ENCODE peak calls at places on chromosome 5, in ten cellular contexts. Q, F, Z, P, B, W, N, T, Y and S are unnamed samples.

GRCh38 chr5:102713682-102714231 is 41.3 kb upstream of the PAM start:
- DNase-seq in Q (no peak), F (no peak), Z (no peak), P (no peak), B (no peak), W (no peak), N (no peak), T (no peak), Y (no peak), S (no peak)

GRCh38 chr5:8585230-8586018 is 716.5 kb downstream of the MTRR start:
- DNase-seq in Q (peak), F (no peak), Z (no peak), P (no peak), B (no peak), W (no peak), N (no peak), T (no peak), Y (no peak), S (no peak)

GRCh38 chr5:178361657-178362445 is 129.2 kb upstream of the PHYKPL start:
- DNase-seq in Q (no peak), F (no peak), Z (no peak), P (no peak), B (no peak), W (no peak), N (no peak), T (no peak), Y (no peak), S (peak)

GRCh38 chr5:160339406-160340140 is 27.2 kb upstream of the CCNJL start:
- DNase-seq in Q (no peak), F (no peak), Z (no peak), P (no peak), B (no peak), W (no peak), N (no peak), T (no peak), Y (no peak), S (no peak)

GRCh38 chr5:78907255-78907886 is 77.7 kb downstream of the ARSB start:
- DNase-seq in Q (no peak), F (no peak), Z (no peak), P (no peak), B (no peak), W (no peak), N (no peak), T (peak), Y (no peak), S (no peak)

GRCh38 chr5:121915765-121916164 is 46.0 kb upstream of the SRFBP1 start:
- DNase-seq in Q (no peak), F (no peak), Z (no peak), P (no peak), B (no peak), W (no peak), N (no peak), T (no peak), Y (no peak), S (no peak)

GRCh38 chr5:170159101-170159698 is 53.5 kb downstream of the FOXI1 start:
- DNase-seq in Q (no peak), F (no peak), Z (no peak), P (no peak), B (no peak), W (no peak), N (no peak), T (no peak), Y (no peak), S (no peak)

GRCh38 chr5:40578501-40579451 is 100.9 kb upstream of the PTGER4 start:
- DNase-seq in Q (no peak), F (no peak), Z (no peak), P (peak), B (no peak), W (no peak), N (no peak), T (peak), Y (no peak), S (no peak)

GRCh38 chr5:180281706-180282105 is 10.2 kb downstream of the MAPK9 start:
- DNase-seq in Q (no peak), F (no peak), Z (no peak), P (no peak), B (no peak), W (no peak), N (peak), T (no peak), Y (no peak), S (no peak)

DNA sequence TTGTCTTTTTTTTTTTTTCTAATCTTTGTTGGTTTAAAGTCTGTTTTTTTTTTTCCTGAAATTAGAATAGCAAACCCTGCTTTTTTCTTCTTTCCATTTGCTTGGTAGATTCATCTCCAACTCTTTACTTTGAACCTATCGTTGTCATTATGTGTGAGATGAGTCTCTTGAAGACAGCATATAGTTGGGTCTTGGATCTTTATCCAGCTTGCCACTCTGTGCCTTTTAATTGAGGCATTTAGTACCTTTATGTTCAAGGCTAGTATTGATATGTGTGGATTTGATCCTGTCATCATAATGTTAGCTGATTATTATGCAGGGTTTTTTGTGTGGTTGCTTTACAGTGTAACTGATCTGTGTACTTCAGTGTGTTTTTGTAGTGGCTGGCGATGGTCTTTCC is 383.8 kb downstream of the MAN2A1 start:
- DNase-seq in Q (no peak), F (no peak), Z (no peak), P (no peak), B (no peak), W (no peak), N (no peak), T (no peak), Y (no peak), S (no peak)
- H3K27ac ChIP-seq in Q (no peak), F (no peak), Z (no peak), P (no peak), B (no peak), W (no peak), N (no peak), T (no peak), Y (no peak), S (no peak)

GRCh38 chr5:1338196-1338490 is 6.8 kb downstream of the CLPTM1L start:
- DNase-seq in Q (no peak), F (no peak), Z (no peak), P (no peak), B (no peak), W (no peak), N (no peak), T (no peak), Y (no peak), S (peak)
- TF ChIP-seq POLR2AphosphoS5 in Q (no peak), F (no peak), Z (no peak), P (no peak), B (no peak), W (no peak), N (no peak), T (no peak), Y (no peak), S (no peak)

GRCh38 chr5:126872558-126873349 is 95.8 kb downstream of the LMNB1 start:
- DNase-seq in Q (no peak), F (no peak), Z (no peak), P (no peak), B (no peak), W (no peak), N (peak), T (no peak), Y (no peak), S (no peak)
- H3K4me3 ChIP-seq in Q (no peak), F (no peak), Z (no peak), P (no peak), B (no peak), W (no peak), N (no peak), T (no peak), Y (no peak), S (no peak)

DNA sequence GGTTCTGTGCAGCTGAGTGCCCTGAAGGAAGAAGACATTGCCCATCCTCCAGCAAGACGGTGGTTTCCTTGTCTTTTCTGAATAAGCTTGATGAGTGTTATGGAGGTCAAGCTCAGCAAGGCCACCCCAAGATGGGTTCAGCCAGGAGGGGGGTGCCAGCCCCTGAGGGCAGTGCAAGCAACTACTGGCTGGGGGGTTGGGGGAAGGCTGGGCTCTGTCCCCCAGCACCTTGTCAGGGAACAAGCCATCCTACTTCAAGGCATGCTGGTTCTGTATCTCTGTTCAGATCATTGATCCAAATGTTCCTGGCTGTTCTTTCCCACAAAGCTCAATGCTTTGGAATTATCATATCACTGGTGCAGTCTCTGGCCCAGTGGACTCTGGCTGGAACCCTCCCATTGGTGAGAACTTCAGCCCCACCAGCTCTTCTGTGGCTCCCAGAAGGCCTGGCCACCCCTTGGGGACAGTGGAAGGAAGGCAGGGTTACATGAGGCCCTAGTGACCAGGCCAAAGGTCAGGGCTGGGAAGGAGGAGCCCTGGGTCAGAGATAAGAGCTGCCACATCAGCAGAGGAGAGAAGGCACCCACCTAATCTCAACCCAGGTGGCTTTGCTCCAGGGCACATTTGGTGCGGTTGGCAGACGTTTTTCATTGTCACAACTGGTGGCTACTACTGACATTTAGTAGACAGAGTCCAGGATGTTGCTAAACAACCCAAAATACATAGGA is 280.2 kb downstream of the IRX2 start:
- DNase-seq in Q (no peak), F (no peak), Z (no peak), P (no peak), B (no peak), W (no peak), N (no peak), T (no peak), Y (no peak), S (no peak)
- H3K27ac ChIP-seq in Q (no peak), F (no peak), Z (no peak), P (no peak), B (no peak), W (no peak), N (no peak), T (no peak), Y (no peak), S (no peak)

GRCh38 chr5:125198270-125198974 is 452.0 kb upstream of the ZNF608 start:
- DNase-seq in Q (no peak), F (no peak), Z (peak), P (no peak), B (peak), W (peak), N (no peak), T (peak), Y (no peak), S (no peak)

GRCh38 chr5:125200842-125201373 is 454.5 kb upstream of the ZNF608 start:
- DNase-seq in Q (no peak), F (no peak), Z (no peak), P (no peak), B (no peak), W (no peak), N (no peak), T (peak), Y (no peak), S (no peak)

GRCh38 chr5:125199373-125199772 is 452.9 kb upstream of the ZNF608 start:
- DNase-seq in Q (no peak), F (no peak), Z (no peak), P (no peak), B (no peak), W (no peak), N (no peak), T (no peak), Y (no peak), S (no peak)

GRCh38 chr5:125202353-125202752 is 455.9 kb upstream of the ZNF608 start:
- DNase-seq in Q (no peak), F (no peak), Z (no peak), P (no peak), B (no peak), W (no peak), N (no peak), T (no peak), Y (no peak), S (no peak)

DNA sequence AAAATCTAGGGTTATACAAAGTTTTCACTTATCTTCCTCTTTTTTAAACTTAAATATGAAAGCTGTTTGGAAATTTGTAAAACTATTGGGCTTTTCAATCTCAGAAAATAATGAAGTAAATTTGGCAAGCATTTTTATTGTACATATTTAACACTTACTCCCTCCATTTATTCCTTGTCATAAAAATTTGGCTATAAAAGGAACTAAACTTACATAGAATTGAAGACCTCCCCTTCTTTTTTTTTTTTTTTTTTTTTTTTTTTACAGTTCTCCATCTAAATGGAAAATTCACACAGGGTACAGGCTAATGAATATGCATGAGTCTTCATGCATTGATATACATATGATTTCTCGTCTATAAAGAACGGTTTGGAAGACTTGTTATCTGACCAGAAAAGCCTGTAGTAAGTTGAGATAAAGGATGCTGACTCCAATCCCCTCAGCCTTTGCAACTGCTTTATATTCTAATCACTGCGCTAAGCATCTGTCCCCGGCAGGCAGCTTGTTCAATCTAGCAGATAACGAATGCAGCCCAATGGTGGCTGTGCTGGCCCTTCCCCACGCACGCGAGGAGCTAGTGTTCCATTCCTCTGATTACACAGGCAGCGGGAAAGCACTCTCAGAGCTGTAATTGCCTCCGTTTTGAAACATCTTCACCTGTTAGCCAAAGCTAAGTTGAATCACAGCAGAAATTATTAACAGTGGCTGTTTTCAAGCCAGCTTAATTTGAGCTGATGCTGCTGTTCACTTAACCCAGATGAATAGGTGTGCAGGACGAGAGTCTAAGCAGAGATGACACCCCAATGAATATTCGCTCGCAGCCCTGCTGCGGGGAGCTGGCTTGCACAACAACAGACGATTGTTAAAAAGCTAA is 453.8 kb upstream of the ZNF608 start:
- DNase-seq in Q (peak), F (no peak), Z (no peak), P (no peak), B (no peak), W (peak), N (no peak), T (peak), Y (no peak), S (no peak)
- TF ChIP-seq POLR2AphosphoS5 in Q (no peak), F (no peak), Z (no peak), P (no peak), B (no peak), W (no peak), N (no peak), T (no peak), Y (no peak), S (no peak)

GRCh38 chr5:141875795-141876627 is 2.2 kb downstream of the PCDH1 start:
- DNase-seq in Q (peak), F (no peak), Z (peak), P (no peak), B (no peak), W (peak), N (no peak), T (peak), Y (no peak), S (peak)

GRCh38 chr5:141875022-141875740 is 3.0 kb downstream of the PCDH1 start:
- DNase-seq in Q (peak), F (no peak), Z (no peak), P (no peak), B (no peak), W (peak), N (no peak), T (no peak), Y (no peak), S (peak)

GRCh38 chr5:141873933-141874261 is 4.3 kb downstream of the PCDH1 start:
- DNase-seq in Q (no peak), F (no peak), Z (no peak), P (no peak), B (no peak), W (no peak), N (no peak), T (no peak), Y (no peak), S (no peak)

GRCh38 chr5:141872496-141873356 is 5.5 kb downstream of the PCDH1 start:
- DNase-seq in Q (peak), F (no peak), Z (no peak), P (no peak), B (peak), W (no peak), N (no peak), T (no peak), Y (no peak), S (peak)

DNA sequence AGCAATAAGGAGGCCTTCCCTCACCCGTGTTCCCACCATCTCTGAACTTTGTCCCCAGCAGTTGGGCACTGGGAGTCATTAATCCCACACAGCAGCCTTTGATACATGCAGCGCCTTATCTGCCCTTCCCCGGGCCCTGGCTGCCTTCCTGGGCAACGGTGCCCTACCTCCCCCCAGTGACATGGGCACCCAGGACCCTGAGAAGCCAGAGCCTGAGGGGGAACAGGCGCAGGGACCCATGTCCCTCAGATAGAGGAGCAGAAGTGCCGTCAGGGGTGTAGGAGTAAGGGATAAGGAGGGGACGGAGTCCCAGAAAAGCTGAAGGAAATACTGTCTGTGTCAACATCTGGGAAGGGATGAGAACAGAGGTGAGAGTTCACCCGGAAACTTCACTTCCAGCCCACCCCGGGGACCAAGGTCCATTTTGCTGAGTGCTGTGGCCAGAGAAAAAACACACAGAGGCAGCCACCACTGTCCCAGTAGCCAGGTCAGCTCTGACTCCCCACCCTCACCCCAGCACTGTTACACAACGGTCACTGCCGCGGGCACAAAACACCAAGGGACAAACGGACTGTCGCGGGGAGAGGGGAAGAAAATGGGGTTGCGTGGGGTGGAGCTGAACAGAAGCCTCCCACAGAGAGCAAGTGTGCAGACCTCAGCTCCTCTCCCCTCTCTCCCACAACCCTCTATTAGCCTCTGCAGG is 3.8 kb downstream of the PCDH1 start:
- DNase-seq in Q (no peak), F (no peak), Z (peak), P (no peak), B (no peak), W (peak), N (no peak), T (no peak), Y (no peak), S (peak)
- H3K4me3 ChIP-seq in Q (peak), F (no peak), Z (peak), P (no peak), B (peak), W (peak), N (peak), T (no peak), Y (no peak), S (no peak)

GRCh38 chr5:149389552-149390495 is 10.7 kb upstream of the IL17B start:
- DNase-seq in Q (no peak), F (no peak), Z (no peak), P (no peak), B (no peak), W (no peak), N (no peak), T (no peak), Y (no peak), S (no peak)
- H3K27ac ChIP-seq in Q (no peak), F (no peak), Z (peak), P (no peak), B (no peak), W (peak), N (peak), T (no peak), Y (no peak), S (peak)

DNA sequence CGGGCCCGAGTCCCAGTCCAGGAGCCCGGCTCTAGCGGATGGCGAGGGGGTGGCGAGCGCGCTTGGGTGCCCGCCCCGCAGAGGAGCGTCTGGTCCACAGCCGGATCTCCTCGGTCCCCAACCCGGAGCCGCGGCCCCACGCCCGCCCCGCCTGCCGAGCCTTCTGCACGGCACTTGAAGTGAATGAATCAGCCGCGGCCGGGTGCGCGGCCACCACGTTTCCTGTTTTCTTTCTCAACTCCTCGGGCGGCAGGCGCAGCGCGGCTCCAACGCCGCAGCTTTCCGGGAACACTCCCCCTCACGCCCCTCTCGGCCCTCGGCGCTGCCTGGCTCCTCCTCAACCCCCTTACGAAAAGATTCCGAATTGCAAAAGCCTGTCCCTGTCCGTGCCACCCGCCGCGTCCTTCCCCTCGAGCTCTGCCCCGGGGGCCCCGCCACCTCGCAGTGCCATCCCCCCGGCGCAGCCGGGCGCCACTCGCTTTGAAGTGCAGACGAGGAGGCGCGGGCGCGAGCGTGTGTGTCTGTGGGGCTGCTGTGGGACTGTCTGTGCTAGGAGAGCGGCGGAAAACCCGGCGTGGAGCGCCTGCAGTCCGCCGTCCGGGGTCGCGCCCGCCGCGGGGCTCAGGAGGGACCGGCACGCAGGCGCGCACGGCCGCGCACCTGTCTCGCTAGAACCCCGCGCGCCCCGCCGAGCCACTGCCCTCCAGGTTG is 456.6 kb downstream of the RAB3C start:
- DNase-seq in Q (peak), F (no peak), Z (peak), P (no peak), B (peak), W (peak), N (peak), T (peak), Y (no peak), S (peak)
- TF ChIP-seq POLR2AphosphoS5 in Q (no peak), F (no peak), Z (peak), P (no peak), B (no peak), W (peak), N (no peak), T (peak), Y (no peak), S (peak)

GRCh38 chr5:27474054-27474323 is 435.6 kb upstream of the CDH9 start:
- DNase-seq in Q (no peak), F (no peak), Z (no peak), P (no peak), B (no peak), W (no peak), N (no peak), T (no peak), Y (no peak), S (no peak)

GRCh38 chr5:27472000-27472763 is 433.8 kb upstream of the CDH9 start:
- DNase-seq in Q (peak), F (peak), Z (no peak), P (no peak), B (no peak), W (no peak), N (no peak), T (no peak), Y (no peak), S (no peak)

GRCh38 chr5:27474395-27474794 is 436.0 kb upstream of the CDH9 start:
- DNase-seq in Q (no peak), F (no peak), Z (no peak), P (no peak), B (no peak), W (no peak), N (no peak), T (no peak), Y (no peak), S (no peak)

GRCh38 chr5:27472875-27473274 is 434.5 kb upstream of the CDH9 start:
- DNase-seq in Q (peak), F (no peak), Z (no peak), P (no peak), B (no peak), W (no peak), N (no peak), T (no peak), Y (no peak), S (no peak)

GRCh38 chr5:27473300-27474053 is 435.1 kb upstream of the CDH9 start:
- DNase-seq in Q (no peak), F (no peak), Z (no peak), P (no peak), B (no peak), W (no peak), N (no peak), T (no peak), Y (no peak), S (no peak)
- H3K4me3 ChIP-seq in Q (peak), F (peak), Z (no peak), P (no peak), B (no peak), W (no peak), N (no peak), T (no peak), Y (peak), S (no peak)

GRCh38 chr5:95917207-95917606 is 44.4 kb downstream of the ELL2 start:
- DNase-seq in Q (no peak), F (no peak), Z (no peak), P (no peak), B (no peak), W (no peak), N (no peak), T (no peak), Y (no peak), S (no peak)
- H3K27ac ChIP-seq in Q (no peak), F (no peak), Z (no peak), P (no peak), B (no peak), W (no peak), N (no peak), T (no peak), Y (no peak), S (no peak)